ENCODE peak calls at places on chromosomes 7 and 10, in nine cellular contexts. L, V, M, G, E, I, U, C and D are unnamed samples.

GRCh38 chr10:75395171-75395954 is 6.2 kb downstream of the ZNF503 start:
- DNase-seq in L (no peak), V (no peak), M (peak), G (peak), E (peak), I (no peak), U (peak), C (no peak), D (peak)

GRCh38 chr7:28155019-28155660 is 25.5 kb downstream of the JAZF1 start:
- DNase-seq in L (no peak), V (no peak), M (no peak), G (no peak), E (no peak), I (no peak), U (no peak), C (no peak), D (no peak)

GRCh38 chr10:47026301-47027107 is 115.3 kb downstream of the PTPN20 start:
- DNase-seq in L (no peak), V (peak), M (peak), G (no peak), E (peak), I (no peak), U (no peak), C (no peak), D (peak)

GRCh38 chr7:17625038-17625437 is 315.3 kb downstream of the SNX13 start:
- DNase-seq in L (peak), V (no peak), M (no peak), G (no peak), E (no peak), I (peak), U (peak), C (no peak), D (no peak)

GRCh38 chr10:62735464-62736188 is 68.9 kb upstream of the ADO start:
- DNase-seq in L (no peak), V (no peak), M (no peak), G (no peak), E (no peak), I (no peak), U (no peak), C (peak), D (no peak)

GRCh38 chr10:112721080-112721698 is 228.9 kb upstream of the TCF7L2 start:
- DNase-seq in L (no peak), V (no peak), M (peak), G (peak), E (peak), I (no peak), U (peak), C (peak), D (no peak)

GRCh38 chr10:43790147-43790546 is 141.5 kb upstream of the ZNF32 start:
- DNase-seq in L (no peak), V (no peak), M (no peak), G (no peak), E (no peak), I (no peak), U (no peak), C (no peak), D (no peak)

GRCh38 chr10:15718495-15719061 is 1.1 kb downstream of the ITGA8 start:
- DNase-seq in L (no peak), V (no peak), M (peak), G (no peak), E (no peak), I (no peak), U (no peak), C (no peak), D (no peak)

GRCh38 chr10:63547628-63548356 is 26.6 kb downstream of the REEP3 start:
- DNase-seq in L (no peak), V (no peak), M (no peak), G (no peak), E (no peak), I (no peak), U (peak), C (no peak), D (no peak)

GRCh38 chr10:13206546-13207443 is 27.4 kb downstream of the UCMA start:
- DNase-seq in L (no peak), V (no peak), M (peak), G (peak), E (no peak), I (peak), U (peak), C (peak), D (no peak)

GRCh38 chr10:99941942-99942835 is 67.6 kb downstream of the DNMBP start:
- DNase-seq in L (no peak), V (no peak), M (no peak), G (no peak), E (no peak), I (no peak), U (peak), C (no peak), D (no peak)

DNA sequence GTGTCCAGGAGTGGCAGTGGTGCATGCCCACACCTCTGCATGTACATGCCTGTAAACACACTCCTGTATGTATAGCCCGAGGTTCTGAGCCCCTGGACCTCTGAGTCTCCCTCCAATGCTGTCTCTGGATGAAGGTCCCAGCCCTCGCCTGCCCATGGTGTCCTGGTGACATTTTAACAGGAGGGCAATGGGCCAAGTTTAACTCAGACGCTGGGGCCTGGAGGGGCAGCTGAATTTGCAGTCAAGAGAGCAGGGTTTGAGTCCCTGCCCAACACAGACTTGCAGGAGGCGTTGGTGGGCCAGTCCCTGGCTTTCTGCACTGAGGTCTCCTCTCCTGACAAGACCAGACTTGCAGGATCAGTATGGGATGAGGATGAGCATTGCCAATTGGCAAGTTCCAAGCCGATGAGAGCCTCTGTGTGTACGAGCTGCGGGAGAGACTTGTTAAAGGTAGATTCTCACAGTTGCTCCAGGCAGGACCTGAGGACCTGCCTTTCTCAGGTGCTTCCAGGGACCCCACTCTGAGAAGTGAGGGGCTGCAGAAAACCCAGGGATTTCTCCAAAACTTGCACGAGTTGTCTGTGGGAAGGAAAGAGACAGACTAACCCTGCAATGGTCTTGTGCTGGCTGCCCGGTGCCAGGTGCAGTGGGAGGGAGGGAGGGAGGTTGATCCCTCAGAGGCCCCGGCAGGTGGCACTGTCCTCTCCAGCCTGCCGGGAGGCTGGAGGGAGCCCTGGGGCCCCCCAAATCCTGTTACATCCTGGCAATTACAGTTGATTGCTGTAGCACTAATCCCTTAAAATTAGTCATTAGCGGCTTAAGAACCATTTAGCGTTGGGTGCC is 142.0 kb downstream of the ELFN1 start:
- DNase-seq in L (no peak), V (no peak), M (no peak), G (peak), E (peak), I (no peak), U (no peak), C (peak), D (no peak)
- TF ChIP-seq CTCF in L (peak), V (no peak), M (no peak), G (peak), E (peak), I (peak), U (no peak), C (peak), D (peak)

GRCh38 chr10:130073912-130074311 is 36.7 kb downstream of the C10orf143 start:
- DNase-seq in L (no peak), V (no peak), M (no peak), G (no peak), E (no peak), I (no peak), U (no peak), C (no peak), D (no peak)

GRCh38 chr10:130072247-130072646 is 38.4 kb downstream of the C10orf143 start:
- DNase-seq in L (no peak), V (no peak), M (no peak), G (no peak), E (no peak), I (no peak), U (no peak), C (no peak), D (no peak)

GRCh38 chr10:130078120-130078519 is 32.5 kb downstream of the C10orf143 start:
- DNase-seq in L (no peak), V (no peak), M (no peak), G (no peak), E (no peak), I (no peak), U (no peak), C (no peak), D (no peak)

GRCh38 chr10:130076681-130077080 is 33.9 kb downstream of the C10orf143 start:
- DNase-seq in L (no peak), V (no peak), M (no peak), G (no peak), E (no peak), I (no peak), U (no peak), C (no peak), D (no peak)

GRCh38 chr10:130074639-130075038 is 36.0 kb downstream of the C10orf143 start:
- DNase-seq in L (no peak), V (no peak), M (no peak), G (no peak), E (no peak), I (no peak), U (no peak), C (no peak), D (no peak)
- TF ChIP-seq CTCF in L (no peak), V (no peak), M (no peak), G (no peak), E (no peak), I (no peak), U (peak), C (no peak), D (no peak)

DNA sequence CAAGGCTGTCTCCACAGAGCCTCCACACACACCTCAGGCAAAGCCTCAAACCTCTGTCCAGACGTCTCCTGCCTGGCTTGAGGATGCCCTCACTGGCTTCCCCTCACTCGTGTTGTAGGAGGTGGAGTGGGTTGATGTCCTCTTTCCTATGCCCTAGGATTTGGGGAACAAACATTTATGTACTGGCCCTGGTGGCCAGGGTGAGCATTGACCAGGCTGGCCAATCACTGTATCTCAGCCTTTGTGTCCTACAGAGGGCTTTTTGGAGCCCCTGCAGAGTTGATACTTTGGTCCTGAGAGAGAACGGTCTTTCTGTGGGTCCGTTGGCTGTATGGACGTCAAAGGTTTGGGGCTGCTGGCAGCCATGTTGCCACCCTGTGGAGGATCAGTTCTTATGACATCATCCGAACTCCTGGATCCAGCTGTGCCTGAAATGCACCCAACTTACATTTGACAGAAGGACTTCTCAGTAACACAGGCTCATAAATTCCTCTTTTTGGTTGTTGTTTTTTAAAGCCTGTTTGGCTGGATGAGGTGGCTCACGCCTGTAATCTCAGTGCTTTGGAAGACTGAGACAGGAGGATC is 2.3 kb upstream of the GRID2IP start:
- DNase-seq in L (no peak), V (no peak), M (no peak), G (no peak), E (no peak), I (no peak), U (no peak), C (no peak), D (no peak)
- TF ChIP-seq CTCF in L (no peak), V (no peak), M (peak), G (no peak), E (no peak), I (peak), U (no peak), C (no peak), D (no peak)

GRCh38 chr7:1000594-1000935 is 17.6 kb downstream of the CYP2W1 start:
- DNase-seq in L (no peak), V (no peak), M (no peak), G (no peak), E (no peak), I (no peak), U (no peak), C (no peak), D (no peak)
- TF ChIP-seq CTCF in L (no peak), V (no peak), M (no peak), G (no peak), E (no peak), I (no peak), U (no peak), C (no peak), D (no peak)